ENCODE peak calls at places on chromosomes 11 and 22, in nine cellular contexts. U is dorsolateral prefrontal cortex; G is SIG-M5; S is HAP-1; N is MV-4-11; A is AG20443; K is left ventricle myocardium inferior; M is activated naive CD4-positive, alpha-beta T cell treated with anti-CD3 and anti-CD28 coated beads for 36 hours; X is T-cell. E is an unnamed sample.

GRCh38 chr11:87719311-87720073 is 455.8 kb downstream of the RAB38 start:
- DNase-seq in K (no peak), M (no peak), G (no peak), A (no peak), U (no peak), S (no peak), N (no peak), X (no peak), E (no peak)

GRCh38 chr22:39361495-39361894 is 11.7 kb downstream of the SYNGR1 start:
- DNase-seq in X (no peak), U (no peak), A (no peak), N (no peak), M (no peak), K (no peak), S (no peak), G (no peak), E (no peak)

GRCh38 chr22:27913162-27913741 is 5.8 kb downstream of the PITPNB start:
- DNase-seq in N (peak), M (no peak), X (no peak), G (no peak), K (no peak), A (no peak), S (no peak), U (no peak), E (no peak)

GRCh38 chr22:23253475-23254055 is 73.3 kb downstream of the BCR start:
- DNase-seq in M (no peak), N (no peak), S (no peak), K (no peak), A (no peak), G (no peak), X (no peak), U (no peak), E (no peak)

GRCh38 chr11:69903206-69903605 is 84.0 kb upstream of the FGF3 start:
- DNase-seq in S (no peak), X (no peak), A (no peak), N (no peak), M (no peak), K (no peak), U (no peak), G (no peak), E (no peak)

GRCh38 chr11:68380786-68381622 is 68.6 kb downstream of the LRP5 start:
- DNase-seq in G (no peak), M (no peak), K (peak), N (no peak), X (no peak), U (no peak), A (peak), S (no peak), E (no peak)

GRCh38 chr11:112174789-112175595 is at the start of gene BCO2:
- DNase-seq in X (no peak), G (no peak), M (peak), K (peak), S (peak), U (peak), N (peak), A (peak), E (peak)

GRCh38 chr11:74081428-74081827 is 72.5 kb upstream of the UCP3 start:
- DNase-seq in X (no peak), G (no peak), U (no peak), S (no peak), N (no peak), M (no peak), K (no peak), A (no peak), E (no peak)